ENCODE peak calls at places on chromosomes 5 and 9, in six cellular contexts. R is hepatocyte, N is adrenal gland, I is A673, B is right cardiac atrium, T is aorta. W is an unnamed sample. For H3K27me3, the result is how much of the 10 kb centered on the place peaks cover.

GRCh38 chr9:89738137-89738932 is 133.5 kb downstream of the GADD45G start:
- DNase-seq in R (peak), N (no peak), I (no peak), B (no peak), T (no peak), W (no peak)

GRCh38 chr9:81417299-81417675 is 272.1 kb downstream of the TLE1 start:
- DNase-seq in R (no peak), N (no peak), I (no peak), B (no peak), T (no peak), W (no peak)

GRCh38 chr9:75148551-75148950 is 60.2 kb downstream of the OSTF1 start:
- DNase-seq in R (peak), N (no peak), I (no peak), B (no peak), T (no peak), W (no peak)

GRCh38 chr9:79254900-79255651 is 316.7 kb upstream of the TLE4 start:
- DNase-seq in R (no peak), N (no peak), I (peak), B (no peak), T (no peak), W (no peak)

GRCh38 chr9:120965344-120966004 is 38.9 kb upstream of the TRAF1 start:
- DNase-seq in R (peak), N (no peak), I (no peak), B (peak), T (no peak), W (no peak)

GRCh38 chr5:143931389-143931984 is 119.5 kb downstream of the HMHB1 start:
- DNase-seq in R (no peak), N (no peak), I (no peak), B (peak), T (no peak), W (no peak)

GRCh38 chr5:36403601-36404311 is 102.1 kb upstream of the RANBP3L start:
- DNase-seq in R (no peak), N (no peak), I (peak), B (peak), T (no peak), W (no peak)

GRCh38 chr9:136297766-136298735 is 5.8 kb downstream of the CCDC187 start:
- DNase-seq in R (no peak), N (no peak), I (no peak), B (peak), T (no peak), W (no peak)

GRCh38 chr5:142872217-142872616 is 102.0 kb downstream of the ARHGAP26 start:
- DNase-seq in R (no peak), N (no peak), I (peak), B (no peak), T (no peak), W (peak)

GRCh38 chr9:110255064-110255416 is 1.3 kb downstream of the TXN start:
- DNase-seq in R (no peak), N (no peak), I (no peak), B (no peak), T (no peak), W (no peak)

GRCh38 chr5:159095218-159095617 is 4.5 kb downstream of the EBF1 start:
- DNase-seq in R (no peak), N (peak), I (no peak), B (peak), T (peak), W (no peak)

GRCh38 chr9:16385590-16386578 is 484.6 kb downstream of the BNC2 start:
- DNase-seq in R (no peak), N (no peak), I (no peak), B (no peak), T (no peak), W (no peak)

GRCh38 chr5:75466317-75466716 is 45.1 kb downstream of the CERT1 start:
- DNase-seq in R (no peak), N (no peak), I (peak), B (no peak), T (no peak), W (no peak)

GRCh38 chr9:123848447-123849085 is 81.4 kb downstream of the DENND1A start:
- DNase-seq in R (no peak), N (no peak), I (no peak), B (no peak), T (no peak), W (no peak)

GRCh38 chr9:111872886-111873285 is 23.7 kb upstream of the UGCG start:
- DNase-seq in R (peak), N (no peak), I (no peak), B (no peak), T (no peak), W (no peak)

GRCh38 chr5:15837584-15838289 is 337.8 kb downstream of the FBXL7 start:
- DNase-seq in R (no peak), N (no peak), I (no peak), B (no peak), T (no peak), W (no peak)

GRCh38 chr9:126299706-126300276 is 26.8 kb upstream of the MVB12B start:
- DNase-seq in R (no peak), N (no peak), I (peak), B (no peak), T (no peak), W (no peak)

GRCh38 chr9:3768698-3769458 is 243.1 kb upstream of the RFX3 start:
- DNase-seq in R (peak), N (no peak), I (no peak), B (peak), T (no peak), W (no peak)

GRCh38 chr5:131198625-131199024 is 27.9 kb downstream of the LYRM7 start:
- DNase-seq in R (no peak), N (no peak), I (no peak), B (no peak), T (no peak), W (no peak)

GRCh38 chr9:38226491-38226951 is 157.5 kb upstream of the SHB start:
- DNase-seq in R (no peak), N (no peak), I (no peak), B (no peak), T (no peak), W (peak)

GRCh38 chr9:38228331-38229122 is 159.5 kb upstream of the SHB start:
- DNase-seq in R (peak), N (no peak), I (peak), B (no peak), T (no peak), W (peak)

GRCh38 chr9:38227656-38228055 is 158.6 kb upstream of the SHB start:
- DNase-seq in R (peak), N (no peak), I (peak), B (no peak), T (no peak), W (peak)

GRCh38 chr9:38224941-38225340 is 155.9 kb upstream of the SHB start:
- DNase-seq in R (no peak), N (no peak), I (no peak), B (no peak), T (no peak), W (no peak)

DNA sequence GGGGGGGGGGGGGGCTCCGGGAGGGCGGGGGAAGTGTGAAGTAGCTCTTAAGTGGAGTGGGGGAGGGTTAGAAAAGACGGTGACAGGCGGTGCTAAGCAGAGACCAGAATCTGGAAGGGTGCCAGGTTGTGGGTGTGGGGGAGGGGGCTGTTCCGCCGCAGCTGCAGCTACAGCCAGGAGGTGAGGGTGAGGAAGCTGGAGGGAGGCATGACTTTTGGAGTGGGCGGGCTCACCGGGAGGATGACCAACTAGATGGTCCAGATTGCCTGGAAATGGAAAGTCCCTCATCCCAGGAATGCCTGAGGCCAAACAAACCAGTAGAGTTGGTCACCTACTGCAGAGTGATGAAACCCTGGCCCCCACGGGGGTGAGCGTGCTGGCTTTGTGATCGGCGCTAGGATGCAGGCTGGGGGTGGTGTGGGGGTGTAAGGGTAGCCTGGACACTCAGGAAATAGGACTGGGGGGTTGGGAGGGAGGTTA is 158.1 kb upstream of the SHB start:
- DNase-seq in R (peak), N (peak), I (peak), B (peak), T (no peak), W (peak)
- H3K27me3 ChIP-seq in R (under half), N (under half), I (under half), B (under half), T (under half), W (under half)

GRCh38 chr5:140054086-140054689 is 11.1 kb upstream of the NRG2 start:
- DNase-seq in R (no peak), N (no peak), I (no peak), B (no peak), T (no peak), W (no peak)

GRCh38 chr5:140055152-140055551 is 12.1 kb upstream of the NRG2 start:
- DNase-seq in R (no peak), N (no peak), I (no peak), B (no peak), T (no peak), W (no peak)

GRCh38 chr5:140058212-140058932 is 15.3 kb upstream of the NRG2 start:
- DNase-seq in R (no peak), N (no peak), I (no peak), B (peak), T (no peak), W (no peak)

GRCh38 chr5:140060816-140061215 is 17.7 kb upstream of the NRG2 start:
- DNase-seq in R (no peak), N (no peak), I (no peak), B (no peak), T (no peak), W (no peak)

GRCh38 chr5:140056880-140057279 is 13.8 kb upstream of the NRG2 start:
- DNase-seq in R (no peak), N (no peak), I (no peak), B (no peak), T (no peak), W (no peak)
- H3K27me3 ChIP-seq in R (half or more), N (under half), I (half or more), B (under half), T (under half), W (under half)

DNA sequence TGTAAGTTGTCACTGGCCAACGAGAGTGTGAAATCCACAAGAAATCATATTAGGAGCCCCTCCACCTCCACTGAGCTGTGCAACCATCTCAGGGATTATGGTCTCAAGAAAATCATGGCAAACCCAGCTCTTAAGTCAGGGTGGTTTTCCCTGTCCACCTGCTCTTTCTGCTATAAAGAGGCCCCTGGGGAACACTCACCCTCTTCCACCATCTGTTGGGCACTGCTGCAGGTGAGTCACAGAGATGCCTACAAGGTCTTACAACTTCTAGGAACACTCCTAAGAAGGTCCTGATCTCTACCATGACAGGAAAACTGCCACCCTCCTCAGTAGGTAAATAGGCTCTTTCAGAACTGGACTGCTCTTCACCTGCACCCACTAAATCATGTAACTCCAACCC is 61.8 kb downstream of the DRD1 start:
- DNase-seq in R (no peak), N (no peak), I (no peak), B (no peak), T (no peak), W (no peak)
- H3K27me3 ChIP-seq in R (under half), N (under half), I (under half), B (under half), T (under half), W (under half)

GRCh38 chr9:34961574-34962480 is 3.7 kb downstream of the PHF24 start:
- DNase-seq in R (peak), N (no peak), I (no peak), B (no peak), T (no peak), W (no peak)

GRCh38 chr9:34954225-34954624 is 3.9 kb upstream of the PHF24 start:
- DNase-seq in R (no peak), N (no peak), I (no peak), B (no peak), T (no peak), W (no peak)

GRCh38 chr9:34957492-34958410 is at the start of gene PHF24:
- DNase-seq in R (peak), N (peak), I (peak), B (peak), T (peak), W (peak)

GRCh38 chr9:34958411-34958982 is 412 bp downstream of the PHF24 start:
- DNase-seq in R (no peak), N (no peak), I (no peak), B (no peak), T (no peak), W (no peak)

DNA sequence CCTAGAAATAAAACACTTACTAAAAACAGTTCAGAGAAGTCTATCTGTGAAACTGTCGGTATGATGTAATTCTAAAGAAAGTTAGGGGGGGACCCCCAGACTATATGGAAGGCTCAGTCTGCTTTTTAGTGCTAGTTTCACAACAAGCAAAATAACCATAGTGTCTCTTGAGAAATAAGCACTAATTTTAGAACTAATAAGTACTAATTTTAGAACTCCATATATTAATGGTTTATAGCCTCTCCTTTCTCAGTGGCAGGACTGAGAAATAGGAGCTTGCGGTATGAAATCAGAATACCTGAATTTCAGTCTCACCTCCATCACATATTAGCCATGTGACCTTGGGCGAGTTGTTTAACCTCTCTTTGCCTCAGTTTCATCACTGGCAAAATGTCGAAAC is 1.4 kb upstream of the PHF24 start:
- DNase-seq in R (no peak), N (no peak), I (no peak), B (no peak), T (no peak), W (no peak)
- H3K27me3 ChIP-seq in R (under half), N (under half), I (half or more), B (under half), T (under half), W (half or more)

DNA sequence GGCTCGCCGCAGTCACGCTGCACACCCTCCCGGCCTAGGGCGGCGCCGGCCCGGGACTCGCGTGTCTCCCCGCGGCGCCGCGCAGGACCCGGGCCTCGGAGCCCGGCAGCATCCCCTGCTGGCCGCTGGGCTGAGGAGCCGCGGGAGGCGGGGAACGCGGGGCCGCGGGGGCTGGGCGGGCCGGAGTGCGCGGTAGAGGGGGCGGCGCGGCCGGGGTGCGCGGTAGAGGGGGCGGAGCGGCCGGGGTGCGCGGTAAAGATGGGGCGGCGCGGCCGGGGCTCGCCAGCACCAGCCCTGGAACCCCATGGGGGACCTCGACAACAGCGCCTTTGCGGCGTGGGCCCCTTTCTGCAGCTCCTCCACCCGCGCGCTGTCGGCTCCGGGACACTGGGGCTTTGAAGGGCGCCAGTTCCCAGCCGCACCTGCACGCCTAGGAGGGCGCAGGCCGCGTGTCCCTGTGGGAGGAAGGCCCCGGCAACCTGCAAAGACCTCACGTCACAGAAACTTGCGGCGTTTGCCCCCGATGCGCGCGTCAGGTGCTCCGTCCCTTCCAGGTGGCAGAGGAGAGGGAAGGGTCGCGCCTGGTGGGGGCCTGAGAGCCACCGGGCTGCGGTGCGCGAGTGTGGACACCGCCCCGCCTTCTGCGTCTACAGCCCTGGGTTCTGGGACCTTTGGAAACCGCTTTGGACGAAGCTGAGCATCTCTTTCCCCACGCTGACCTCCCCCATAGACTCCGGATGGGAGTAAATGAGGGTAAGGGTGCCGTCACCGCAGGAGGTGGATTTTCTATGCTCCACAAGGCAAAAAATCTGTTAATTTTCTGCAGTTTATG is 49.6 kb downstream of the NSUN2 start:
- DNase-seq in R (peak), N (peak), I (peak), B (peak), T (peak), W (peak)
- H3K27me3 ChIP-seq in R (half or more), N (under half), I (half or more), B (under half), T (under half), W (under half)

GRCh38 chr9:97840521-97840920 is 12.5 kb upstream of the FOXE1 start:
- DNase-seq in R (no peak), N (no peak), I (no peak), B (no peak), T (no peak), W (no peak)
- H3K27me3 ChIP-seq in R (under half), N (under half), I (half or more), B (under half), T (under half), W (under half)

GRCh38 chr5:73442152-73442860 is 6.3 kb downstream of the FOXD1 start:
- DNase-seq in R (no peak), N (no peak), I (no peak), B (no peak), T (no peak), W (no peak)
- H3K27me3 ChIP-seq in R (half or more), N (half or more), I (under half), B (under half), T (under half), W (half or more)